ENCODE peak calls at places on chromosomes 1 and 21, in seven cellular contexts. U is GM04504; D is M059J; B is foreskin fibroblast; O is spleen; P is HT-29; F is activated CD8-positive, alpha-beta memory T cell treated with anti-CD3 and anti-CD28 coated beads, Interleukin-2, amount 50 U/mL, for 48 hours. R is an unnamed sample.

GRCh38 chr1:33547574-33547973 is 75.1 kb downstream of the ZSCAN20 start:
- DNase-seq in U (no peak), B (no peak), O (no peak), P (no peak), F (no peak), D (no peak), R (no peak)

GRCh38 chr1:1609822-1610485 is 5.3 kb upstream of the MIB2 start:
- DNase-seq in D (no peak), B (no peak), F (no peak), U (no peak), O (no peak), P (no peak), R (no peak)

GRCh38 chr21:32611471-32611997 is 643 bp downstream of the CFAP298 start:
- DNase-seq in D (peak), F (peak), P (peak), U (no peak), O (peak), B (peak), R (peak)

GRCh38 chr1:234505774-234506114 is 26.8 kb upstream of the TARBP1 start:
- DNase-seq in B (peak), P (no peak), O (no peak), U (peak), F (no peak), D (peak), R (peak)

GRCh38 chr1:160366731-160367515 is at the start of gene NHLH1:
- DNase-seq in P (no peak), O (no peak), U (no peak), B (no peak), D (no peak), F (no peak), R (no peak)

GRCh38 chr21:38267991-38268858 is 11.4 kb downstream of the KCNJ15 start:
- DNase-seq in U (no peak), P (no peak), D (no peak), F (no peak), O (no peak), B (peak), R (peak)

GRCh38 chr1:25090707-25091422 is 141.4 kb downstream of the SYF2 start:
- DNase-seq in F (no peak), U (no peak), P (no peak), O (peak), B (no peak), D (peak), R (no peak)

GRCh38 chr1:203643213-203644045 is 16.8 kb downstream of the ATP2B4 start:
- DNase-seq in F (no peak), U (no peak), P (peak), B (no peak), O (no peak), D (peak), R (peak)

GRCh38 chr21:16792155-16792554 is 720.7 kb upstream of the CXADR start:
- DNase-seq in P (no peak), B (peak), O (no peak), D (no peak), F (no peak), U (no peak), R (no peak)

GRCh38 chr1:244442850-244443249 is 8.9 kb downstream of the ADSS2 start:
- DNase-seq in D (no peak), U (no peak), B (no peak), P (no peak), F (no peak), O (no peak), R (no peak)

GRCh38 chr21:41761211-41762181 is 5.4 kb downstream of the RIPK4 start:
- DNase-seq in F (no peak), B (peak), U (no peak), O (peak), D (peak), P (no peak), R (no peak)

GRCh38 chr1:225655509-225656258 is 2.8 kb upstream of the ENAH start:
- DNase-seq in P (peak), F (no peak), B (peak), D (peak), O (no peak), U (peak), R (peak)

GRCh38 chr1:209023790-209024189 is 559.7 kb upstream of the CAMK1G start:
- DNase-seq in U (no peak), B (no peak), P (no peak), F (no peak), O (no peak), D (no peak), R (no peak)

GRCh38 chr1:147647796-147648633 is 22.3 kb downstream of the ACP6 start:
- DNase-seq in B (no peak), F (no peak), O (no peak), D (no peak), P (no peak), U (no peak), R (no peak)

GRCh38 chr1:211247921-211248320 is 11.2 kb upstream of the RCOR3 start:
- DNase-seq in U (no peak), F (no peak), O (no peak), B (no peak), P (no peak), D (no peak), R (no peak)

R was measured in fibroblast of villous mesenchyme.